ENCODE peak calls at places on chromosome 3, in ten cellular contexts. F, C, Q, E, V, A, H, T, M and L are unnamed samples.

GRCh38 chr3:124797426-124797945 is 67.2 kb downstream of the UMPS start:
- DNase-seq in M (no peak), E (no peak), H (no peak), Q (no peak), C (peak; percentile 12), V (no peak), F (no peak), T (no peak), A (no peak), L (no peak)

GRCh38 chr3:152258448-152259302 is 10.1 kb upstream of the MBNL1 start:
- DNase-seq in V (peak; percentile 79), E (peak; percentile 26), T (no peak), F (no peak), A (no peak), C (peak; percentile 95), H (no peak), M (peak; percentile 49), Q (peak; percentile 94), L (peak; percentile 28)

GRCh38 chr3:4232798-4233197 is 70.4 kb upstream of the SETMAR start:
- DNase-seq in F (no peak), Q (no peak), A (no peak), M (no peak), V (no peak), C (no peak), H (no peak), E (no peak), T (no peak), L (no peak)

GRCh38 chr3:158455406-158455805 is 115.6 kb upstream of the MLF1 start:
- DNase-seq in H (no peak), V (no peak), E (no peak), A (no peak), T (no peak), F (no peak), C (no peak), M (no peak), Q (no peak), L (no peak)

GRCh38 chr3:179452166-179452544 is 885 bp upstream of the GNB4 start:
- DNase-seq in Q (no peak), H (no peak), V (no peak), A (no peak), C (peak; percentile 83), F (no peak), M (no peak), T (no peak), E (no peak), L (no peak)

GRCh38 chr3:179196098-179196497 is 47.9 kb downstream of the PIK3CA start:
- DNase-seq in E (no peak), F (peak; percentile 24), H (no peak), Q (no peak), T (no peak), C (peak; percentile 89), V (no peak), M (no peak), A (no peak), L (no peak)

GRCh38 chr3:69232447-69232846 is 110.1 kb upstream of the LMOD3 start:
- DNase-seq in M (no peak), Q (no peak), E (no peak), V (no peak), F (no peak), C (no peak), H (no peak), A (no peak), T (no peak), L (no peak)

GRCh38 chr3:66041116-66041515 is 2.4 kb upstream of the MAGI1 start:
- DNase-seq in C (peak; percentile 78), M (no peak), F (no peak), T (no peak), E (no peak), A (no peak), Q (no peak), H (no peak), V (no peak), L (no peak)

GRCh38 chr3:170196833-170197232 is 15.3 kb upstream of the PHC3 start:
- DNase-seq in V (no peak), F (no peak), E (no peak), C (peak; percentile 52), T (no peak), M (no peak), Q (peak; percentile 36), A (no peak), H (no peak), L (no peak)

GRCh38 chr3:171347017-171347979 is 112.9 kb downstream of the TNIK start:
- DNase-seq in V (peak; percentile 38), H (no peak), Q (no peak), T (no peak), F (peak; percentile 95), A (no peak), C (peak; percentile 53), E (no peak), M (no peak), L (no peak)

GRCh38 chr3:39147711-39148115 is 5.7 kb downstream of the CSRNP1 start:
- DNase-seq in Q (no peak), C (peak; percentile 55), T (no peak), F (no peak), A (peak; percentile 52), V (peak; percentile 54), E (peak; percentile 45), M (peak; percentile 65), H (no peak), L (no peak)

DNA sequence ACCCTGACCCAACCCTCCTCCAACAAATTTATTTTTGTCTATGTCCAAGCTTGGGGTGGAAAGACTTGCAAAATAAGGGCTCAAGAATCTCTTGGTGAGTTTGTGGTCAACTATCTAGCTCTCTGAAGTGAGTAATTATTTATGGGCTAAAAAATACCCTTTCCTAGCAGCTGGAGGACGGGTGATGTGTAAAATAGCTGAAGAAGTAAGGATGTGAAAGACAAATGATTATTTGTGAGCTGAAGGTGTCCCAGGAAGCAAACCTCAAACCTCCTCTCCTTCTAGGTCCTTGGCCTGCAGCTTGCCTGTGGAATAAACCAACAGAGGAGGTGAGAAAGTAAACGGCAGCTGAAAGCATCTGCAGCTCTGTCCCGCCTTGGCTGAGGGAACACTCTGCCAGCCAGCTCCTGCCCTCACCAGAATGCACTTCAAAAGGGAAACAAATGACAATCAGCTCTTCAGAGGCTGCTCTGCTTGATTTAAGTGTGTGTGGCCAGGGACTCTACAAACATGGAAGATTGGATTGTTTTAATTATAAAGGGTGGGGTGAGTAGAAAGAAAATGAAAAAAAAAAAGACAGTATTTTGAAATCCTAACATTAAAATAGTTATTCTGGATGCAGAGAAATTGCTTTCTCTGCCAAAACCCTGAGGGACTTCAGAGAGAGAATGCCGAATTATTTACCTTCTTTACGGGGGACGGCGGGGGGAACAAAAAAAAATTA is 60.3 kb downstream of the TM4SF4 start:
- DNase-seq in H (no peak), M (no peak), T (peak; percentile 62), F (no peak), C (peak; percentile 67), A (no peak), Q (no peak), E (no peak), V (no peak), L (no peak)
- H3K4me3 ChIP-seq in H (no peak overlapping the region), M (no peak overlapping the region), T (no peak overlapping the region), F (no peak overlapping the region), C (no peak overlapping the region), A (no peak overlapping the region), Q (no peak overlapping the region), E (no peak overlapping the region), V (no peak overlapping the region), L (no peak overlapping the region)

GRCh38 chr3:49519916-49520385 is 34.3 kb upstream of the BSN start:
- DNase-seq in C (no peak), E (no peak), M (no peak), Q (no peak), H (no peak), V (peak; percentile 44), T (no peak), F (no peak), A (no peak), L (no peak)
- TF ChIP-seq POLR2A in C (no peak), E (no peak), M (no peak), Q (no peak), H (no peak), V (no peak), T (no peak), F (no peak), A (no peak), L (no peak)

GRCh38 chr3:53252105-53252946 is 3.5 kb downstream of the TKT start:
- DNase-seq in Q (no peak), F (no peak), C (no peak), V (no peak), T (no peak), A (no peak), H (no peak), M (no peak), E (no peak), L (no peak)

GRCh38 chr3:53247619-53248018 is 8.2 kb downstream of the TKT start:
- DNase-seq in A (no peak), T (no peak), Q (no peak), V (no peak), C (no peak), M (no peak), E (no peak), F (no peak), H (no peak), L (no peak)

GRCh38 chr3:53253707-53254106 is 2.1 kb downstream of the TKT start:
- DNase-seq in F (no peak), H (no peak), M (no peak), V (no peak), T (no peak), Q (no peak), E (no peak), A (no peak), C (no peak), L (no peak)

GRCh38 chr3:53250881-53251605 is 4.8 kb downstream of the TKT start:
- DNase-seq in E (no peak), Q (peak; percentile 75), F (no peak), H (no peak), M (no peak), C (no peak), A (no peak), T (no peak), V (no peak), L (no peak)

DNA sequence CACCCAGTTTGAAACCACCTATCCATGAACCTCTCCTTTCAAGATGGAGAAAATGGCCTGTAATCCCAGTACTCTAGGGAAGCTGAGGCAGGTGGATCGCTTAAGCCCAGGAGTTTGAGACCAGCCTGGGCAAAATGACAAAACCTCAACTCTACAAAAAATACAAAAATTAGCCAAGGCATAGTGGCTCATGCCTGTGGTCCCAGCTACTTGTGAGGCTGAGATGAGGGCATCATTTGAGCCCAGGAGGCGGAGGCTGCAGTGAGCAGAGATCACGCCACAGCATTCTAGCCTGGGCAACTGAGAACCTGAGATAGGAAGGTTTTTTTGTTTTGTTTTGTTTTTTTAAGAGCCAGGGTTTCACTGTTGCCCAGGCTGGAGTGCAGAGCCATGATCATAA is 5.4 kb downstream of the TKT start:
- DNase-seq in T (no peak), F (no peak), Q (no peak), E (no peak), A (no peak), V (no peak), C (no peak), M (no peak), H (no peak), L (no peak)
- H3K4me3 ChIP-seq in T (no peak overlapping the region), F (no peak overlapping the region), Q (no peak overlapping the region), E (no peak overlapping the region), A (no peak overlapping the region), V (no peak overlapping the region), C (no peak overlapping the region), M (no peak overlapping the region), H (no peak overlapping the region), L (no peak overlapping the region)

DNA sequence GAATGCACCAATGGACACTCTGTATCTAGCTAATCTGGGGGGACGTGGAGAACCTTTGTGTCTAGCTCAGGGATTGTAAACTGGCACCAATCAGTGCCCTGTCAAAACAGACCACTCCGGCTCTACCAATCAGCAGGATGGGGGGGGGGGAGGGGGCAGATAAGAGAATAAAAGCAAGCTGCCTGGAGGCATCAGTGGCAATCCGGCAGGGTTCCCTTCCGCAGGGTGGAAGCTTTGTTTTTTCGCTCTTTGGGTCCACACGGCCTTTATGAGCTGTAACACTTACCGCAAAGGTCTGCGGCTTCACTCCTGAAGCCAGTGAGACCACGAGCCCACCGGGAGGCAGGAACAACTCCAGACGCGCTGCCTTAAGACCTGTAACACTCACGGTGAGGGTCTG is 827.1 kb downstream of the PLOD2 start:
- DNase-seq in C (no peak), A (no peak), Q (no peak), E (no peak), V (no peak), T (no peak), M (no peak), H (no peak), F (no peak), L (peak; percentile 15)
- TF ChIP-seq POLR2A in C (no peak), A (no peak), Q (no peak), E (no peak), V (no peak), T (no peak), M (no peak), H (no peak), F (no peak), L (no peak)